ENCODE peak calls at places on chromosomes 6 and 20, in ten cellular contexts. One of them, this sample, is unnamed.

GRCh38 chr20:19858972-19859371 is 100.9 kb downstream of the RIN2 start:
- DNase-seq in NCI-H2029 treated with DMSO at 0.1 percent for 48 hours: no peak
- DNase-seq in endothelial cell: no peak
- DNase-seq in heart right ventricle: no peak
- DNase-seq in colonic mucosa: peak
- DNase-seq in ACHN: no peak
- DNase-seq in stimulated activated CD8-positive, alpha-beta memory T cell treated with anti-CD3 and anti-CD28 coated beads, Interleukin-2, amount 100 ng/mL, for 1 hour: no peak
- DNase-seq in amygdala: no peak
- DNase-seq in MM.1S: no peak
- DNase-seq in AG09309: peak
- DNase-seq in this sample: no peak

GRCh38 chr6:128676456-128676855 is 156.1 kb upstream of the PTPRK start:
- DNase-seq in amygdala: no peak
- DNase-seq in endothelial cell: no peak
- DNase-seq in MM.1S: no peak
- DNase-seq in AG09309: no peak
- DNase-seq in ACHN: no peak
- DNase-seq in stimulated activated CD8-positive, alpha-beta memory T cell treated with anti-CD3 and anti-CD28 coated beads, Interleukin-2, amount 100 ng/mL, for 1 hour: no peak
- DNase-seq in colonic mucosa: no peak
- DNase-seq in NCI-H2029 treated with DMSO at 0.1 percent for 48 hours: no peak
- DNase-seq in heart right ventricle: no peak
- DNase-seq in this sample: no peak

GRCh38 chr6:127859956-127860355 is 40.9 kb downstream of the THEMIS start:
- DNase-seq in heart right ventricle: no peak
- DNase-seq in stimulated activated CD8-positive, alpha-beta memory T cell treated with anti-CD3 and anti-CD28 coated beads, Interleukin-2, amount 100 ng/mL, for 1 hour: no peak
- DNase-seq in MM.1S: no peak
- DNase-seq in amygdala: no peak
- DNase-seq in NCI-H2029 treated with DMSO at 0.1 percent for 48 hours: no peak
- DNase-seq in ACHN: no peak
- DNase-seq in AG09309: no peak
- DNase-seq in colonic mucosa: no peak
- DNase-seq in endothelial cell: no peak
- DNase-seq in this sample: no peak

GRCh38 chr20:64231621-64232550 is 23.7 kb upstream of the PCMTD2 start:
- DNase-seq in amygdala: no peak
- DNase-seq in colonic mucosa: no peak
- DNase-seq in stimulated activated CD8-positive, alpha-beta memory T cell treated with anti-CD3 and anti-CD28 coated beads, Interleukin-2, amount 100 ng/mL, for 1 hour: no peak
- DNase-seq in heart right ventricle: no peak
- DNase-seq in endothelial cell: no peak
- DNase-seq in ACHN: no peak
- DNase-seq in AG09309: no peak
- DNase-seq in MM.1S: no peak
- DNase-seq in NCI-H2029 treated with DMSO at 0.1 percent for 48 hours: no peak
- DNase-seq in this sample: no peak

GRCh38 chr20:23510000-23510590 is 19.2 kb downstream of the CST8 start:
- DNase-seq in heart right ventricle: no peak
- DNase-seq in ACHN: no peak
- DNase-seq in amygdala: no peak
- DNase-seq in colonic mucosa: no peak
- DNase-seq in AG09309: no peak
- DNase-seq in MM.1S: no peak
- DNase-seq in endothelial cell: no peak
- DNase-seq in stimulated activated CD8-positive, alpha-beta memory T cell treated with anti-CD3 and anti-CD28 coated beads, Interleukin-2, amount 100 ng/mL, for 1 hour: no peak
- DNase-seq in NCI-H2029 treated with DMSO at 0.1 percent for 48 hours: no peak
- DNase-seq in this sample: no peak

GRCh38 chr6:150881911-150882481 is 16.5 kb downstream of the MTHFD1L start:
- DNase-seq in stimulated activated CD8-positive, alpha-beta memory T cell treated with anti-CD3 and anti-CD28 coated beads, Interleukin-2, amount 100 ng/mL, for 1 hour: no peak
- DNase-seq in ACHN: no peak
- DNase-seq in heart right ventricle: peak
- DNase-seq in AG09309: peak
- DNase-seq in colonic mucosa: no peak
- DNase-seq in endothelial cell: peak
- DNase-seq in NCI-H2029 treated with DMSO at 0.1 percent for 48 hours: peak
- DNase-seq in MM.1S: no peak
- DNase-seq in amygdala: no peak
- DNase-seq in this sample: no peak

GRCh38 chr6:44263357-44264100 is 1.8 kb downstream of the NFKBIE start:
- DNase-seq in ACHN: peak
- DNase-seq in heart right ventricle: no peak
- DNase-seq in NCI-H2029 treated with DMSO at 0.1 percent for 48 hours: no peak
- DNase-seq in MM.1S: peak
- DNase-seq in AG09309: no peak
- DNase-seq in colonic mucosa: peak
- DNase-seq in stimulated activated CD8-positive, alpha-beta memory T cell treated with anti-CD3 and anti-CD28 coated beads, Interleukin-2, amount 100 ng/mL, for 1 hour: no peak
- DNase-seq in amygdala: no peak
- DNase-seq in endothelial cell: no peak
- DNase-seq in this sample: peak

GRCh38 chr20:371755-372542 is 8.6 kb upstream of the TRIB3 start:
- DNase-seq in AG09309: peak
- DNase-seq in heart right ventricle: peak
- DNase-seq in colonic mucosa: peak
- DNase-seq in ACHN: peak
- DNase-seq in endothelial cell: peak
- DNase-seq in MM.1S: no peak
- DNase-seq in amygdala: no peak
- DNase-seq in NCI-H2029 treated with DMSO at 0.1 percent for 48 hours: no peak
- DNase-seq in stimulated activated CD8-positive, alpha-beta memory T cell treated with anti-CD3 and anti-CD28 coated beads, Interleukin-2, amount 100 ng/mL, for 1 hour: no peak
- DNase-seq in this sample: no peak

GRCh38 chr6:105746539-105746938 is 339.6 kb upstream of the PRDM1 start:
- DNase-seq in ACHN: no peak
- DNase-seq in colonic mucosa: no peak
- DNase-seq in AG09309: no peak
- DNase-seq in amygdala: no peak
- DNase-seq in MM.1S: no peak
- DNase-seq in NCI-H2029 treated with DMSO at 0.1 percent for 48 hours: no peak
- DNase-seq in heart right ventricle: no peak
- DNase-seq in endothelial cell: no peak
- DNase-seq in stimulated activated CD8-positive, alpha-beta memory T cell treated with anti-CD3 and anti-CD28 coated beads, Interleukin-2, amount 100 ng/mL, for 1 hour: no peak
- DNase-seq in this sample: no peak

GRCh38 chr6:107730106-107730505 is 94.0 kb downstream of the SCML4 start:
- DNase-seq in endothelial cell: no peak
- DNase-seq in amygdala: no peak
- DNase-seq in stimulated activated CD8-positive, alpha-beta memory T cell treated with anti-CD3 and anti-CD28 coated beads, Interleukin-2, amount 100 ng/mL, for 1 hour: no peak
- DNase-seq in ACHN: no peak
- DNase-seq in AG09309: no peak
- DNase-seq in NCI-H2029 treated with DMSO at 0.1 percent for 48 hours: no peak
- DNase-seq in heart right ventricle: no peak
- DNase-seq in MM.1S: no peak
- DNase-seq in colonic mucosa: no peak
- DNase-seq in this sample: peak

GRCh38 chr6:79764758-79765157 is 133.6 kb downstream of the SH3BGRL2 start:
- DNase-seq in endothelial cell: no peak
- DNase-seq in heart right ventricle: no peak
- DNase-seq in amygdala: no peak
- DNase-seq in NCI-H2029 treated with DMSO at 0.1 percent for 48 hours: no peak
- DNase-seq in AG09309: no peak
- DNase-seq in colonic mucosa: no peak
- DNase-seq in MM.1S: no peak
- DNase-seq in ACHN: no peak
- DNase-seq in stimulated activated CD8-positive, alpha-beta memory T cell treated with anti-CD3 and anti-CD28 coated beads, Interleukin-2, amount 100 ng/mL, for 1 hour: no peak
- DNase-seq in this sample: no peak

GRCh38 chr6:45655630-45656422 is 278.1 kb upstream of the SUPT3H start:
- DNase-seq in heart right ventricle: no peak
- DNase-seq in stimulated activated CD8-positive, alpha-beta memory T cell treated with anti-CD3 and anti-CD28 coated beads, Interleukin-2, amount 100 ng/mL, for 1 hour: no peak
- DNase-seq in endothelial cell: no peak
- DNase-seq in ACHN: peak
- DNase-seq in MM.1S: no peak
- DNase-seq in colonic mucosa: no peak
- DNase-seq in amygdala: no peak
- DNase-seq in AG09309: peak
- DNase-seq in NCI-H2029 treated with DMSO at 0.1 percent for 48 hours: no peak
- DNase-seq in this sample: no peak

GRCh38 chr20:57985278-57985677 is 243.2 kb downstream of the ANKRD60 start:
- DNase-seq in stimulated activated CD8-positive, alpha-beta memory T cell treated with anti-CD3 and anti-CD28 coated beads, Interleukin-2, amount 100 ng/mL, for 1 hour: no peak
- DNase-seq in endothelial cell: no peak
- DNase-seq in MM.1S: no peak
- DNase-seq in colonic mucosa: no peak
- DNase-seq in NCI-H2029 treated with DMSO at 0.1 percent for 48 hours: no peak
- DNase-seq in heart right ventricle: peak
- DNase-seq in ACHN: no peak
- DNase-seq in amygdala: no peak
- DNase-seq in AG09309: no peak
- DNase-seq in this sample: no peak

GRCh38 chr6:134956676-134957075 is 6.8 kb upstream of the ALDH8A1 start:
- DNase-seq in stimulated activated CD8-positive, alpha-beta memory T cell treated with anti-CD3 and anti-CD28 coated beads, Interleukin-2, amount 100 ng/mL, for 1 hour: no peak
- DNase-seq in AG09309: no peak
- DNase-seq in amygdala: no peak
- DNase-seq in heart right ventricle: no peak
- DNase-seq in endothelial cell: no peak
- DNase-seq in colonic mucosa: no peak
- DNase-seq in ACHN: no peak
- DNase-seq in NCI-H2029 treated with DMSO at 0.1 percent for 48 hours: no peak
- DNase-seq in MM.1S: no peak
- DNase-seq in this sample: no peak

GRCh38 chr20:38127011-38127621 is 38.0 kb downstream of the TGM2 start:
- DNase-seq in MM.1S: no peak
- DNase-seq in AG09309: no peak
- DNase-seq in NCI-H2029 treated with DMSO at 0.1 percent for 48 hours: peak
- DNase-seq in stimulated activated CD8-positive, alpha-beta memory T cell treated with anti-CD3 and anti-CD28 coated beads, Interleukin-2, amount 100 ng/mL, for 1 hour: no peak
- DNase-seq in ACHN: peak
- DNase-seq in endothelial cell: no peak
- DNase-seq in amygdala: no peak
- DNase-seq in heart right ventricle: peak
- DNase-seq in colonic mucosa: no peak
- DNase-seq in this sample: no peak

GRCh38 chr6:144316866-144317204 is 31.7 kb downstream of the UTRN start:
- DNase-seq in heart right ventricle: no peak
- DNase-seq in stimulated activated CD8-positive, alpha-beta memory T cell treated with anti-CD3 and anti-CD28 coated beads, Interleukin-2, amount 100 ng/mL, for 1 hour: no peak
- DNase-seq in NCI-H2029 treated with DMSO at 0.1 percent for 48 hours: no peak
- DNase-seq in colonic mucosa: no peak
- DNase-seq in endothelial cell: no peak
- DNase-seq in ACHN: no peak
- DNase-seq in AG09309: no peak
- DNase-seq in MM.1S: no peak
- DNase-seq in amygdala: no peak
- DNase-seq in this sample: no peak

GRCh38 chr6:53615633-53616449 is 49.7 kb downstream of the KLHL31 start:
- DNase-seq in amygdala: no peak
- DNase-seq in endothelial cell: no peak
- DNase-seq in NCI-H2029 treated with DMSO at 0.1 percent for 48 hours: no peak
- DNase-seq in ACHN: peak
- DNase-seq in heart right ventricle: no peak
- DNase-seq in AG09309: no peak
- DNase-seq in MM.1S: no peak
- DNase-seq in stimulated activated CD8-positive, alpha-beta memory T cell treated with anti-CD3 and anti-CD28 coated beads, Interleukin-2, amount 100 ng/mL, for 1 hour: no peak
- DNase-seq in colonic mucosa: peak
- DNase-seq in this sample: no peak

GRCh38 chr6:130744601-130745382 is 82.4 kb upstream of the SMLR1 start:
- DNase-seq in stimulated activated CD8-positive, alpha-beta memory T cell treated with anti-CD3 and anti-CD28 coated beads, Interleukin-2, amount 100 ng/mL, for 1 hour: no peak
- DNase-seq in amygdala: no peak
- DNase-seq in AG09309: no peak
- DNase-seq in ACHN: no peak
- DNase-seq in colonic mucosa: no peak
- DNase-seq in endothelial cell: no peak
- DNase-seq in heart right ventricle: no peak
- DNase-seq in MM.1S: no peak
- DNase-seq in NCI-H2029 treated with DMSO at 0.1 percent for 48 hours: no peak
- DNase-seq in this sample: no peak

GRCh38 chr6:10151144-10151915 is 263.5 kb downstream of the TFAP2A start:
- DNase-seq in stimulated activated CD8-positive, alpha-beta memory T cell treated with anti-CD3 and anti-CD28 coated beads, Interleukin-2, amount 100 ng/mL, for 1 hour: no peak
- DNase-seq in ACHN: no peak
- DNase-seq in heart right ventricle: no peak
- DNase-seq in amygdala: no peak
- DNase-seq in AG09309: no peak
- DNase-seq in colonic mucosa: no peak
- DNase-seq in NCI-H2029 treated with DMSO at 0.1 percent for 48 hours: no peak
- DNase-seq in MM.1S: no peak
- DNase-seq in endothelial cell: no peak
- DNase-seq in this sample: no peak

GRCh38 chr6:136526937-136527336 is 23.3 kb downstream of the MAP7 start:
- DNase-seq in amygdala: no peak
- DNase-seq in ACHN: no peak
- DNase-seq in MM.1S: no peak
- DNase-seq in stimulated activated CD8-positive, alpha-beta memory T cell treated with anti-CD3 and anti-CD28 coated beads, Interleukin-2, amount 100 ng/mL, for 1 hour: no peak
- DNase-seq in AG09309: no peak
- DNase-seq in endothelial cell: no peak
- DNase-seq in NCI-H2029 treated with DMSO at 0.1 percent for 48 hours: no peak
- DNase-seq in heart right ventricle: no peak
- DNase-seq in colonic mucosa: no peak
- DNase-seq in this sample: no peak

GRCh38 chr20:43955244-43956191 is 40.9 kb downstream of the TOX2 start:
- DNase-seq in endothelial cell: no peak
- DNase-seq in amygdala: no peak
- DNase-seq in ACHN: peak
- DNase-seq in AG09309: peak
- DNase-seq in MM.1S: peak
- DNase-seq in colonic mucosa: no peak
- DNase-seq in stimulated activated CD8-positive, alpha-beta memory T cell treated with anti-CD3 and anti-CD28 coated beads, Interleukin-2, amount 100 ng/mL, for 1 hour: no peak
- DNase-seq in NCI-H2029 treated with DMSO at 0.1 percent for 48 hours: no peak
- DNase-seq in heart right ventricle: no peak
- DNase-seq in this sample: peak

GRCh38 chr6:15416932-15417509 is 171.2 kb downstream of the JARID2 start:
- DNase-seq in endothelial cell: no peak
- DNase-seq in ACHN: no peak
- DNase-seq in NCI-H2029 treated with DMSO at 0.1 percent for 48 hours: no peak
- DNase-seq in stimulated activated CD8-positive, alpha-beta memory T cell treated with anti-CD3 and anti-CD28 coated beads, Interleukin-2, amount 100 ng/mL, for 1 hour: no peak
- DNase-seq in colonic mucosa: no peak
- DNase-seq in AG09309: no peak
- DNase-seq in heart right ventricle: no peak
- DNase-seq in amygdala: no peak
- DNase-seq in MM.1S: no peak
- DNase-seq in this sample: no peak

GRCh38 chr6:47669684-47670515 is 28.5 kb upstream of the ADGRF4 start:
- DNase-seq in NCI-H2029 treated with DMSO at 0.1 percent for 48 hours: no peak
- DNase-seq in AG09309: no peak
- DNase-seq in stimulated activated CD8-positive, alpha-beta memory T cell treated with anti-CD3 and anti-CD28 coated beads, Interleukin-2, amount 100 ng/mL, for 1 hour: no peak
- DNase-seq in endothelial cell: no peak
- DNase-seq in ACHN: peak
- DNase-seq in colonic mucosa: no peak
- DNase-seq in amygdala: no peak
- DNase-seq in MM.1S: no peak
- DNase-seq in heart right ventricle: no peak
- DNase-seq in this sample: no peak

GRCh38 chr6:1023229-1023628 is 288.7 kb upstream of the FOXQ1 start:
- DNase-seq in NCI-H2029 treated with DMSO at 0.1 percent for 48 hours: no peak
- DNase-seq in ACHN: no peak
- DNase-seq in colonic mucosa: no peak
- DNase-seq in endothelial cell: no peak
- DNase-seq in stimulated activated CD8-positive, alpha-beta memory T cell treated with anti-CD3 and anti-CD28 coated beads, Interleukin-2, amount 100 ng/mL, for 1 hour: no peak
- DNase-seq in heart right ventricle: no peak
- DNase-seq in AG09309: no peak
- DNase-seq in MM.1S: no peak
- DNase-seq in amygdala: no peak
- DNase-seq in this sample: no peak

GRCh38 chr6:142925575-142926110 is 19.3 kb downstream of the HIVEP2 start:
- DNase-seq in colonic mucosa: no peak
- DNase-seq in NCI-H2029 treated with DMSO at 0.1 percent for 48 hours: no peak
- DNase-seq in stimulated activated CD8-positive, alpha-beta memory T cell treated with anti-CD3 and anti-CD28 coated beads, Interleukin-2, amount 100 ng/mL, for 1 hour: no peak
- DNase-seq in amygdala: no peak
- DNase-seq in AG09309: no peak
- DNase-seq in endothelial cell: no peak
- DNase-seq in ACHN: no peak
- DNase-seq in MM.1S: no peak
- DNase-seq in heart right ventricle: no peak
- DNase-seq in this sample: no peak

GRCh38 chr6:14464049-14464448 is 346.5 kb downstream of the CD83 start:
- DNase-seq in heart right ventricle: no peak
- DNase-seq in ACHN: no peak
- DNase-seq in stimulated activated CD8-positive, alpha-beta memory T cell treated with anti-CD3 and anti-CD28 coated beads, Interleukin-2, amount 100 ng/mL, for 1 hour: no peak
- DNase-seq in MM.1S: no peak
- DNase-seq in colonic mucosa: no peak
- DNase-seq in amygdala: no peak
- DNase-seq in endothelial cell: no peak
- DNase-seq in NCI-H2029 treated with DMSO at 0.1 percent for 48 hours: no peak
- DNase-seq in AG09309: no peak
- DNase-seq in this sample: no peak

GRCh38 chr6:40845588-40845987 is 193.4 kb downstream of the UNC5CL start:
- DNase-seq in NCI-H2029 treated with DMSO at 0.1 percent for 48 hours: no peak
- DNase-seq in stimulated activated CD8-positive, alpha-beta memory T cell treated with anti-CD3 and anti-CD28 coated beads, Interleukin-2, amount 100 ng/mL, for 1 hour: no peak
- DNase-seq in ACHN: peak
- DNase-seq in amygdala: no peak
- DNase-seq in colonic mucosa: peak
- DNase-seq in endothelial cell: peak
- DNase-seq in MM.1S: peak
- DNase-seq in heart right ventricle: peak
- DNase-seq in AG09309: no peak
- DNase-seq in this sample: peak

GRCh38 chr6:141354191-141354950 is 778.4 kb upstream of the GJE1 start:
- DNase-seq in AG09309: no peak
- DNase-seq in colonic mucosa: no peak
- DNase-seq in stimulated activated CD8-positive, alpha-beta memory T cell treated with anti-CD3 and anti-CD28 coated beads, Interleukin-2, amount 100 ng/mL, for 1 hour: no peak
- DNase-seq in MM.1S: no peak
- DNase-seq in heart right ventricle: no peak
- DNase-seq in NCI-H2029 treated with DMSO at 0.1 percent for 48 hours: no peak
- DNase-seq in ACHN: no peak
- DNase-seq in amygdala: no peak
- DNase-seq in endothelial cell: no peak
- DNase-seq in this sample: no peak

This sample was measured in T-cell.